ENCODE peak calls at places on chromosomes 7 and 10, in six cellular contexts. One of them, this sample, is unnamed.

GRCh38 chr7:148882668-148883232 is 1.3 kb downstream of the EZH2 start:
- DNase-seq in PC-9: no peak
- DNase-seq in occipital lobe: no peak
- DNase-seq in fibroblast of mammary gland: peak
- DNase-seq in HEK293T: no peak
- DNase-seq in activated naive CD4-positive, alpha-beta T cell treated with anti-CD3 and anti-CD28 coated beads, Interleukin-2, amount 50 U/mL, for 16 hours: no peak
- DNase-seq in this sample: no peak

GRCh38 chr7:931871-932650 is 22.4 kb downstream of the ADAP1 start:
- DNase-seq in PC-9: no peak
- DNase-seq in occipital lobe: no peak
- DNase-seq in fibroblast of mammary gland: no peak
- DNase-seq in HEK293T: no peak
- DNase-seq in activated naive CD4-positive, alpha-beta T cell treated with anti-CD3 and anti-CD28 coated beads, Interleukin-2, amount 50 U/mL, for 16 hours: no peak
- DNase-seq in this sample: no peak

GRCh38 chr7:130695840-130696239 is 9.5 kb upstream of the TSGA13 start:
- DNase-seq in PC-9: peak
- DNase-seq in occipital lobe: no peak
- DNase-seq in fibroblast of mammary gland: peak
- DNase-seq in HEK293T: peak
- DNase-seq in activated naive CD4-positive, alpha-beta T cell treated with anti-CD3 and anti-CD28 coated beads, Interleukin-2, amount 50 U/mL, for 16 hours: no peak
- DNase-seq in this sample: no peak

GRCh38 chr10:102157224-102157623 is 5.0 kb downstream of the NOLC1 start:
- DNase-seq in PC-9: no peak
- DNase-seq in occipital lobe: no peak
- DNase-seq in fibroblast of mammary gland: no peak
- DNase-seq in HEK293T: no peak
- DNase-seq in activated naive CD4-positive, alpha-beta T cell treated with anti-CD3 and anti-CD28 coated beads, Interleukin-2, amount 50 U/mL, for 16 hours: no peak
- DNase-seq in this sample: no peak

GRCh38 chr7:142231716-142232115 is 26.1 kb downstream of the PRSS58 start:
- DNase-seq in PC-9: no peak
- DNase-seq in occipital lobe: no peak
- DNase-seq in fibroblast of mammary gland: peak
- DNase-seq in HEK293T: peak
- DNase-seq in activated naive CD4-positive, alpha-beta T cell treated with anti-CD3 and anti-CD28 coated beads, Interleukin-2, amount 50 U/mL, for 16 hours: no peak
- DNase-seq in this sample: no peak

GRCh38 chr7:93092757-93093370 is 24.9 kb downstream of the SAMD9 start:
- DNase-seq in PC-9: no peak
- DNase-seq in occipital lobe: no peak
- DNase-seq in fibroblast of mammary gland: peak
- DNase-seq in HEK293T: peak
- DNase-seq in activated naive CD4-positive, alpha-beta T cell treated with anti-CD3 and anti-CD28 coated beads, Interleukin-2, amount 50 U/mL, for 16 hours: no peak
- DNase-seq in this sample: no peak

GRCh38 chr10:75395171-75395954 is 6.2 kb downstream of the ZNF503 start:
- DNase-seq in PC-9: peak
- DNase-seq in occipital lobe: no peak
- DNase-seq in fibroblast of mammary gland: peak
- DNase-seq in HEK293T: no peak
- DNase-seq in activated naive CD4-positive, alpha-beta T cell treated with anti-CD3 and anti-CD28 coated beads, Interleukin-2, amount 50 U/mL, for 16 hours: no peak
- DNase-seq in this sample: peak

GRCh38 chr7:27205325-27206280 is 5.7 kb upstream of the HOXA13 start:
- DNase-seq in PC-9: no peak
- DNase-seq in occipital lobe: no peak
- DNase-seq in fibroblast of mammary gland: no peak
- DNase-seq in HEK293T: no peak
- DNase-seq in activated naive CD4-positive, alpha-beta T cell treated with anti-CD3 and anti-CD28 coated beads, Interleukin-2, amount 50 U/mL, for 16 hours: no peak
- DNase-seq in this sample: no peak

GRCh38 chr7:2471022-2471329 is 5.2 kb downstream of the GRIFIN start:
- DNase-seq in PC-9: no peak
- DNase-seq in occipital lobe: no peak
- DNase-seq in fibroblast of mammary gland: peak
- DNase-seq in HEK293T: no peak
- DNase-seq in activated naive CD4-positive, alpha-beta T cell treated with anti-CD3 and anti-CD28 coated beads, Interleukin-2, amount 50 U/mL, for 16 hours: no peak
- DNase-seq in this sample: no peak

GRCh38 chr7:141333459-141333858 is 217.8 kb upstream of the AGK start:
- DNase-seq in PC-9: no peak
- DNase-seq in occipital lobe: no peak
- DNase-seq in fibroblast of mammary gland: no peak
- DNase-seq in HEK293T: peak
- DNase-seq in activated naive CD4-positive, alpha-beta T cell treated with anti-CD3 and anti-CD28 coated beads, Interleukin-2, amount 50 U/mL, for 16 hours: no peak
- DNase-seq in this sample: no peak

GRCh38 chr7:105752671-105753275 is 123.6 kb downstream of the ATXN7L1 start:
- DNase-seq in PC-9: no peak
- DNase-seq in occipital lobe: no peak
- DNase-seq in fibroblast of mammary gland: no peak
- DNase-seq in HEK293T: no peak
- DNase-seq in activated naive CD4-positive, alpha-beta T cell treated with anti-CD3 and anti-CD28 coated beads, Interleukin-2, amount 50 U/mL, for 16 hours: no peak
- DNase-seq in this sample: no peak

GRCh38 chr7:91784469-91784868 is 96.0 kb downstream of the MTERF1 start:
- DNase-seq in PC-9: no peak
- DNase-seq in occipital lobe: no peak
- DNase-seq in fibroblast of mammary gland: peak
- DNase-seq in HEK293T: peak
- DNase-seq in activated naive CD4-positive, alpha-beta T cell treated with anti-CD3 and anti-CD28 coated beads, Interleukin-2, amount 50 U/mL, for 16 hours: no peak
- DNase-seq in this sample: no peak

GRCh38 chr10:7423521-7423920 is 12.7 kb upstream of the SFMBT2 start:
- DNase-seq in PC-9: no peak
- DNase-seq in occipital lobe: no peak
- DNase-seq in fibroblast of mammary gland: no peak
- DNase-seq in HEK293T: no peak
- DNase-seq in activated naive CD4-positive, alpha-beta T cell treated with anti-CD3 and anti-CD28 coated beads, Interleukin-2, amount 50 U/mL, for 16 hours: no peak
- DNase-seq in this sample: no peak

GRCh38 chr10:90862908-90863514 is 5.2 kb upstream of the HTR7 start:
- DNase-seq in PC-9: no peak
- DNase-seq in occipital lobe: no peak
- DNase-seq in fibroblast of mammary gland: peak
- DNase-seq in HEK293T: peak
- DNase-seq in activated naive CD4-positive, alpha-beta T cell treated with anti-CD3 and anti-CD28 coated beads, Interleukin-2, amount 50 U/mL, for 16 hours: no peak
- DNase-seq in this sample: no peak

GRCh38 chr10:4981722-4982471 is 18.7 kb downstream of the AKR1C1 start:
- DNase-seq in PC-9: peak
- DNase-seq in occipital lobe: no peak
- DNase-seq in fibroblast of mammary gland: peak
- DNase-seq in HEK293T: peak
- DNase-seq in activated naive CD4-positive, alpha-beta T cell treated with anti-CD3 and anti-CD28 coated beads, Interleukin-2, amount 50 U/mL, for 16 hours: no peak
- DNase-seq in this sample: no peak

GRCh38 chr7:28123752-28124151 is 56.8 kb downstream of the JAZF1 start:
- DNase-seq in PC-9: no peak
- DNase-seq in occipital lobe: no peak
- DNase-seq in fibroblast of mammary gland: no peak
- DNase-seq in HEK293T: no peak
- DNase-seq in activated naive CD4-positive, alpha-beta T cell treated with anti-CD3 and anti-CD28 coated beads, Interleukin-2, amount 50 U/mL, for 16 hours: no peak
- DNase-seq in this sample: no peak

GRCh38 chr10:79498431-79498830 is 13.9 kb upstream of the EIF5AL1 start:
- DNase-seq in PC-9: no peak
- DNase-seq in occipital lobe: no peak
- DNase-seq in fibroblast of mammary gland: no peak
- DNase-seq in HEK293T: no peak
- DNase-seq in activated naive CD4-positive, alpha-beta T cell treated with anti-CD3 and anti-CD28 coated beads, Interleukin-2, amount 50 U/mL, for 16 hours: no peak
- DNase-seq in this sample: no peak

GRCh38 chr10:46226900-46227558 is 59.8 kb upstream of the ANTXRL start:
- DNase-seq in PC-9: no peak
- DNase-seq in occipital lobe: no peak
- DNase-seq in fibroblast of mammary gland: no peak
- DNase-seq in HEK293T: no peak
- DNase-seq in activated naive CD4-positive, alpha-beta T cell treated with anti-CD3 and anti-CD28 coated beads, Interleukin-2, amount 50 U/mL, for 16 hours: no peak
- DNase-seq in this sample: no peak

GRCh38 chr7:112006071-112006470 is 200.1 kb downstream of the DOCK4 start:
- DNase-seq in PC-9: no peak
- DNase-seq in occipital lobe: no peak
- DNase-seq in fibroblast of mammary gland: no peak
- DNase-seq in HEK293T: no peak
- DNase-seq in activated naive CD4-positive, alpha-beta T cell treated with anti-CD3 and anti-CD28 coated beads, Interleukin-2, amount 50 U/mL, for 16 hours: no peak
- DNase-seq in this sample: no peak

GRCh38 chr7:5266148-5267028 is 16.4 kb upstream of the SLC29A4 start:
- DNase-seq in PC-9: no peak
- DNase-seq in occipital lobe: peak
- DNase-seq in fibroblast of mammary gland: no peak
- DNase-seq in HEK293T: no peak
- DNase-seq in activated naive CD4-positive, alpha-beta T cell treated with anti-CD3 and anti-CD28 coated beads, Interleukin-2, amount 50 U/mL, for 16 hours: no peak
- DNase-seq in this sample: no peak

GRCh38 chr7:28855538-28856217 is 102.5 kb downstream of the TRIL start:
- DNase-seq in PC-9: peak
- DNase-seq in occipital lobe: no peak
- DNase-seq in fibroblast of mammary gland: peak
- DNase-seq in HEK293T: no peak
- DNase-seq in activated naive CD4-positive, alpha-beta T cell treated with anti-CD3 and anti-CD28 coated beads, Interleukin-2, amount 50 U/mL, for 16 hours: no peak
- DNase-seq in this sample: no peak

GRCh38 chr10:5508786-5509185 is 9.4 kb upstream of the CALML5 start:
- DNase-seq in PC-9: no peak
- DNase-seq in occipital lobe: no peak
- DNase-seq in fibroblast of mammary gland: no peak
- DNase-seq in HEK293T: no peak
- DNase-seq in activated naive CD4-positive, alpha-beta T cell treated with anti-CD3 and anti-CD28 coated beads, Interleukin-2, amount 50 U/mL, for 16 hours: no peak
- DNase-seq in this sample: no peak

GRCh38 chr7:50333266-50333665 is 28.8 kb downstream of the IKZF1 start:
- DNase-seq in PC-9: no peak
- DNase-seq in occipital lobe: no peak
- DNase-seq in fibroblast of mammary gland: no peak
- DNase-seq in HEK293T: no peak
- DNase-seq in activated naive CD4-positive, alpha-beta T cell treated with anti-CD3 and anti-CD28 coated beads, Interleukin-2, amount 50 U/mL, for 16 hours: no peak
- DNase-seq in this sample: no peak

GRCh38 chr7:93933190-93933589 is 11.7 kb downstream of the GNG11 start:
- DNase-seq in PC-9: no peak
- DNase-seq in occipital lobe: no peak
- DNase-seq in fibroblast of mammary gland: no peak
- DNase-seq in HEK293T: no peak
- DNase-seq in activated naive CD4-positive, alpha-beta T cell treated with anti-CD3 and anti-CD28 coated beads, Interleukin-2, amount 50 U/mL, for 16 hours: no peak
- DNase-seq in this sample: no peak

GRCh38 chr7:149872419-149873073 is 1.2 kb upstream of the ATP6V0E2 start:
- DNase-seq in PC-9: peak
- DNase-seq in occipital lobe: peak
- DNase-seq in fibroblast of mammary gland: peak
- DNase-seq in HEK293T: peak
- DNase-seq in activated naive CD4-positive, alpha-beta T cell treated with anti-CD3 and anti-CD28 coated beads, Interleukin-2, amount 50 U/mL, for 16 hours: no peak
- DNase-seq in this sample: peak

GRCh38 chr10:69242844-69243212 is 22.7 kb downstream of the HKDC1 start:
- DNase-seq in PC-9: no peak
- DNase-seq in occipital lobe: peak
- DNase-seq in fibroblast of mammary gland: no peak
- DNase-seq in HEK293T: no peak
- DNase-seq in activated naive CD4-positive, alpha-beta T cell treated with anti-CD3 and anti-CD28 coated beads, Interleukin-2, amount 50 U/mL, for 16 hours: no peak
- DNase-seq in this sample: no peak

GRCh38 chr7:116740758-116741462 is 68.9 kb downstream of the MET start:
- DNase-seq in PC-9: no peak
- DNase-seq in occipital lobe: no peak
- DNase-seq in fibroblast of mammary gland: peak
- DNase-seq in HEK293T: no peak
- DNase-seq in activated naive CD4-positive, alpha-beta T cell treated with anti-CD3 and anti-CD28 coated beads, Interleukin-2, amount 50 U/mL, for 16 hours: no peak
- DNase-seq in this sample: no peak

GRCh38 chr7:977326-978048 is 2.1 kb upstream of the COX19 start:
- DNase-seq in PC-9: no peak
- DNase-seq in occipital lobe: no peak
- DNase-seq in fibroblast of mammary gland: no peak
- DNase-seq in HEK293T: no peak
- DNase-seq in activated naive CD4-positive, alpha-beta T cell treated with anti-CD3 and anti-CD28 coated beads, Interleukin-2, amount 50 U/mL, for 16 hours: no peak
- DNase-seq in this sample: no peak

GRCh38 chr10:3476640-3477448 is 304.3 kb upstream of the PITRM1 start:
- DNase-seq in PC-9: no peak
- DNase-seq in occipital lobe: no peak
- DNase-seq in fibroblast of mammary gland: no peak
- DNase-seq in HEK293T: no peak
- DNase-seq in activated naive CD4-positive, alpha-beta T cell treated with anti-CD3 and anti-CD28 coated beads, Interleukin-2, amount 50 U/mL, for 16 hours: no peak
- DNase-seq in this sample: no peak

GRCh38 chr7:42175834-42176745 is 60.9 kb downstream of the GLI3 start:
- DNase-seq in PC-9: no peak
- DNase-seq in occipital lobe: no peak
- DNase-seq in fibroblast of mammary gland: no peak
- DNase-seq in HEK293T: no peak
- DNase-seq in activated naive CD4-positive, alpha-beta T cell treated with anti-CD3 and anti-CD28 coated beads, Interleukin-2, amount 50 U/mL, for 16 hours: no peak
- DNase-seq in this sample: no peak

GRCh38 chr7:127885843-127886242 is 145.4 kb downstream of the LRRC4 start:
- DNase-seq in PC-9: no peak
- DNase-seq in occipital lobe: peak
- DNase-seq in fibroblast of mammary gland: peak
- DNase-seq in HEK293T: no peak
- DNase-seq in activated naive CD4-positive, alpha-beta T cell treated with anti-CD3 and anti-CD28 coated beads, Interleukin-2, amount 50 U/mL, for 16 hours: no peak
- DNase-seq in this sample: no peak

GRCh38 chr10:48678041-48678440 is 6.6 kb upstream of the WDFY4 start:
- DNase-seq in PC-9: no peak
- DNase-seq in occipital lobe: no peak
- DNase-seq in fibroblast of mammary gland: no peak
- DNase-seq in HEK293T: no peak
- DNase-seq in activated naive CD4-positive, alpha-beta T cell treated with anti-CD3 and anti-CD28 coated beads, Interleukin-2, amount 50 U/mL, for 16 hours: no peak
- DNase-seq in this sample: no peak

GRCh38 chr7:41005381-41005901 is 697.4 kb downstream of the INHBA start:
- DNase-seq in PC-9: peak
- DNase-seq in occipital lobe: no peak
- DNase-seq in fibroblast of mammary gland: peak
- DNase-seq in HEK293T: no peak
- DNase-seq in activated naive CD4-positive, alpha-beta T cell treated with anti-CD3 and anti-CD28 coated beads, Interleukin-2, amount 50 U/mL, for 16 hours: no peak
- DNase-seq in this sample: no peak

GRCh38 chr7:42734568-42734967 is 177.3 kb downstream of the C7orf25 start:
- DNase-seq in PC-9: no peak
- DNase-seq in occipital lobe: no peak
- DNase-seq in fibroblast of mammary gland: no peak
- DNase-seq in HEK293T: no peak
- DNase-seq in activated naive CD4-positive, alpha-beta T cell treated with anti-CD3 and anti-CD28 coated beads, Interleukin-2, amount 50 U/mL, for 16 hours: no peak
- DNase-seq in this sample: no peak

GRCh38 chr7:29970158-29970557 is 19.4 kb downstream of the SCRN1 start:
- DNase-seq in PC-9: no peak
- DNase-seq in occipital lobe: no peak
- DNase-seq in fibroblast of mammary gland: peak
- DNase-seq in HEK293T: no peak
- DNase-seq in activated naive CD4-positive, alpha-beta T cell treated with anti-CD3 and anti-CD28 coated beads, Interleukin-2, amount 50 U/mL, for 16 hours: no peak
- DNase-seq in this sample: no peak

GRCh38 chr7:23294549-23295400 is 4.4 kb upstream of the MALSU1 start:
- DNase-seq in PC-9: no peak
- DNase-seq in occipital lobe: no peak
- DNase-seq in fibroblast of mammary gland: no peak
- DNase-seq in HEK293T: no peak
- DNase-seq in activated naive CD4-positive, alpha-beta T cell treated with anti-CD3 and anti-CD28 coated beads, Interleukin-2, amount 50 U/mL, for 16 hours: no peak
- DNase-seq in this sample: no peak

GRCh38 chr10:99630439-99630838 is 10.2 kb upstream of the SLC25A28 start:
- DNase-seq in PC-9: no peak
- DNase-seq in occipital lobe: no peak
- DNase-seq in fibroblast of mammary gland: peak
- DNase-seq in HEK293T: no peak
- DNase-seq in activated naive CD4-positive, alpha-beta T cell treated with anti-CD3 and anti-CD28 coated beads, Interleukin-2, amount 50 U/mL, for 16 hours: no peak
- DNase-seq in this sample: no peak

GRCh38 chr7:134813668-134814067 is 34.2 kb downstream of the CALD1 start:
- DNase-seq in PC-9: no peak
- DNase-seq in occipital lobe: no peak
- DNase-seq in fibroblast of mammary gland: peak
- DNase-seq in HEK293T: no peak
- DNase-seq in activated naive CD4-positive, alpha-beta T cell treated with anti-CD3 and anti-CD28 coated beads, Interleukin-2, amount 50 U/mL, for 16 hours: no peak
- DNase-seq in this sample: no peak

GRCh38 chr7:99005776-99006175 is 127.4 kb downstream of the TRRAP start:
- DNase-seq in PC-9: no peak
- DNase-seq in occipital lobe: no peak
- DNase-seq in fibroblast of mammary gland: no peak
- DNase-seq in HEK293T: no peak
- DNase-seq in activated naive CD4-positive, alpha-beta T cell treated with anti-CD3 and anti-CD28 coated beads, Interleukin-2, amount 50 U/mL, for 16 hours: no peak
- DNase-seq in this sample: no peak